ENCODE peak calls at places on chromosomes 1 and 21, in nine cellular contexts. K, I, F, J, C, W, U, B and T are unnamed samples.

GRCh38 chr1:119004781-119005180 is 16.6 kb upstream of the TBX15 start:
- DNase-seq in F (no peak), J (no peak), K (no peak), W (no peak), C (no peak), U (no peak), B (no peak), I (no peak), T (no peak)

GRCh38 chr1:20624709-20625108 is 8.5 kb upstream of the PINK1 start:
- DNase-seq in B (no peak), C (no peak), U (no peak), K (no peak), I (no peak), W (no peak), F (no peak), J (no peak), T (no peak)

GRCh38 chr1:818611-819291 is 105.0 kb upstream of the SAMD11 start:
- DNase-seq in J (no peak), B (no peak), U (no peak), F (no peak), C (peak; percentile 45), I (no peak), K (no peak), W (no peak), T (no peak)

GRCh38 chr1:68918563-68918962 is 421.7 kb upstream of the DEPDC1 start:
- DNase-seq in C (no peak), B (no peak), K (no peak), F (no peak), I (no peak), W (no peak), U (no peak), J (no peak), T (no peak)

GRCh38 chr1:176779655-176780328 is 316.8 kb downstream of the PAPPA2 start:
- DNase-seq in I (no peak), F (no peak), C (peak; percentile 2), B (no peak), J (no peak), K (peak; percentile 6), W (no peak), U (no peak), T (no peak)

GRCh38 chr1:4121293-4121684 is 221.2 kb upstream of the C1orf174 start:
- DNase-seq in K (no peak), U (no peak), C (no peak), B (no peak), W (no peak), J (no peak), F (no peak), I (no peak), T (no peak)

GRCh38 chr1:27554293-27554692 is 49.7 kb downstream of the AHDC1 start:
- DNase-seq in I (no peak), F (no peak), K (no peak), U (no peak), C (no peak), W (no peak), J (no peak), B (no peak), T (no peak)

GRCh38 chr21:44071359-44072104 is 35.7 kb upstream of the PWP2 start:
- DNase-seq in B (no peak), F (no peak), K (peak; percentile 38), U (no peak), I (no peak), C (no peak), J (no peak), W (no peak), T (no peak)

GRCh38 chr1:197180252-197180878 is 33.9 kb upstream of the ASPM start:
- DNase-seq in B (no peak), I (peak; percentile 38), W (peak; percentile 49), C (peak; percentile 79), U (peak; percentile 44), F (peak; percentile 70), J (peak; percentile 52), K (peak; percentile 63), T (peak; percentile 49)

GRCh38 chr1:162631546-162632233 is 574 bp upstream of the DDR2 start:
- DNase-seq in J (no peak), I (peak; percentile 42), B (no peak), C (peak; percentile 85), U (no peak), W (peak; percentile 49), F (no peak), K (no peak), T (no peak)

GRCh38 chr1:169528214-169529067 is 42.7 kb upstream of the SLC19A2 start:
- DNase-seq in F (no peak), C (no peak), I (no peak), K (peak; percentile 10), J (no peak), U (no peak), W (no peak), B (no peak), T (peak; percentile 17)

GRCh38 chr21:27423906-27424595 is 457.2 kb upstream of the ADAMTS5 start:
- DNase-seq in U (no peak), B (no peak), C (peak; percentile 47), K (peak; percentile 65), J (no peak), F (no peak), I (no peak), W (peak; percentile 14), T (no peak)

GRCh38 chr1:183896466-183897026 is 91.6 kb downstream of the RGL1 start:
- DNase-seq in C (no peak), F (peak; percentile 84), U (no peak), W (no peak), B (no peak), J (no peak), K (no peak), I (no peak), T (peak; percentile 39)

GRCh38 chr1:224472806-224473205 is 38.2 kb upstream of the WDR26 start:
- DNase-seq in W (no peak), B (no peak), J (no peak), I (no peak), C (no peak), K (no peak), U (no peak), F (no peak), T (peak; percentile 3)

GRCh38 chr1:53475661-53476060 is 16.5 kb downstream of the DMRTB1 start:
- DNase-seq in J (no peak), K (no peak), W (no peak), C (no peak), I (no peak), F (no peak), B (no peak), U (no peak), T (no peak)

GRCh38 chr1:33385251-33385650 is 45.6 kb downstream of the PHC2 start:
- DNase-seq in I (no peak), C (no peak), W (no peak), J (no peak), F (no peak), U (no peak), K (no peak), B (no peak), T (no peak)

GRCh38 chr1:33381979-33382378 is 48.9 kb downstream of the PHC2 start:
- DNase-seq in U (no peak), F (no peak), B (no peak), I (no peak), W (no peak), J (no peak), C (no peak), K (no peak), T (no peak)

GRCh38 chr1:33382651-33383415 is 48.1 kb downstream of the PHC2 start:
- DNase-seq in U (no peak), F (no peak), K (no peak), W (no peak), J (no peak), I (peak; percentile 58), C (peak; percentile 20), B (no peak), T (no peak)

GRCh38 chr1:33383974-33384767 is 46.7 kb downstream of the PHC2 start:
- DNase-seq in K (no peak), F (peak; percentile 55), U (no peak), C (peak; percentile 80), I (no peak), B (no peak), J (no peak), W (no peak), T (no peak)

GRCh38 chr1:33383489-33383888 is 47.4 kb downstream of the PHC2 start:
- DNase-seq in F (no peak), K (no peak), J (no peak), W (no peak), U (no peak), B (no peak), C (no peak), I (no peak), T (no peak)
- TF ChIP-seq EZH2phosphoT487 in F (no peak), K (no peak), J (no peak), W (no peak), U (no peak), B (no peak), C (no peak), I (no peak), T (no peak)

DNA sequence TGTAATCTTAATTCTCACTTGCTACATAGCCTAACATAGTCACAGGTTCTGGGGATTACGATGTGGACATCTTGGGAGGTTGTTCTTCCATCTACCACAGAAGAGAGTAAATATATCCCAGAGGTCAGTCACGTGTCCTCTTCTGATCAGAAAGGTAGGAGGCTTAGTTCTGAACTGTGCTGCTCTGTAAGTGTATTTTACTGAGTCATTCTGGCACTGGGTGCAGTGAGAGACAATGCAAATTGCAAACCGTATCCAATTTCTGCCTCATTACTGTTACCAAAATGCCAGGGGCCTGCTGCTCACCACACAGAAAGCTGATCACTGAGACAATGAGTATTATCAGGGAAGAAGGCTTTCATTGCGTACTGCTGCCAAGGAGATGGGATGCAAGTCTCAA is 104.0 kb downstream of the GABPA start:
- DNase-seq in F (peak; percentile 86), J (no peak), W (no peak), C (peak; percentile 4), I (no peak), B (no peak), U (no peak), K (no peak), T (no peak)
- H3K4me2 ChIP-seq in F (peak overlapping the region; percentile 40), J (no peak overlapping the region), W (no peak overlapping the region), C (no peak overlapping the region), I (no peak overlapping the region), B (no peak overlapping the region), U (no peak overlapping the region), K (no peak overlapping the region), T (no peak overlapping the region)

GRCh38 chr1:228488107-228488817 is 1.1 kb downstream of the RNF187 start:
- DNase-seq in B (no peak), K (no peak), C (peak; percentile 29), I (no peak), U (no peak), W (peak; percentile 15), J (peak; percentile 76), F (no peak), T (peak; percentile 22)
- H2AFZ ChIP-seq in B (no peak overlapping the region), K (no peak overlapping the region), C (peak overlapping the region; percentile 58), I (no peak overlapping the region), U (no peak overlapping the region), W (peak overlapping the region; percentile 26), J (no peak overlapping the region), F (peak overlapping the region; percentile 22), T (no peak overlapping the region)

DNA sequence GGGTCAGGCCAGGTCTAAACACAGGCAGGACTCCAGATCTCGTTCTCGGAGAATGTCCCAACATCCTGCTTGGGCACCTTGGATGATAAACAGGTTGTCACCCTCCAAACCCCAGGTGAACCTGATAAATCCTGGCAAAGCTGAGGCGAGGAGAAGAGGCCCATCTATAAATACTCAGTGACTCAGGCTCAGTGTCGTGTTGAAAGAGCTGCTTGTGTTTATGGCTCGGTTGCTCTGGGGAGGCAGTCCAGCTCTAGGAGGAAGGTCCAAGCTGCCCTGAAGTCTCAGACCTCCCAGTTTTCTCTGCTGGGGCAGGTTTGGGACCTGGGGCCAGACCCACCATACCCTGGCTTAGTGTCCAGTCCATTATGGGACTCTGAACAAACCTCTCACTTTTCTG is 15.8 kb upstream of the TRIM63 start:
- DNase-seq in U (no peak), I (no peak), B (no peak), W (peak; percentile 80), K (no peak), F (peak; percentile 52), C (peak; percentile 64), J (no peak), T (no peak)
- TF ChIP-seq EZH2phosphoT487 in U (no peak), I (no peak), B (no peak), W (no peak), K (no peak), F (no peak), C (no peak), J (no peak), T (no peak)